ENCODE peak calls at places on chromosome 9, in four cellular contexts. M is astrocyte of the spinal cord, J is right lobe of liver, H is dorsolateral prefrontal cortex. P is an unnamed sample.

GRCh38 chr9:120579139-120579749 is 723 bp downstream of the CDK5RAP2 start:
- DNase-seq in J (no peak), M (no peak), H (no peak), P (no peak)

GRCh38 chr9:112755675-112756074 is 5.1 kb downstream of the SNX30 start:
- DNase-seq in H (no peak), M (no peak), J (no peak), P (no peak)

GRCh38 chr9:86075132-86075807 is 24.1 kb downstream of the GOLM1 start:
- DNase-seq in H (no peak), J (no peak), M (peak), P (no peak)

GRCh38 chr9:88535226-88535931 is 401 bp downstream of the NXNL2 start:
- DNase-seq in M (no peak), J (no peak), H (no peak), P (no peak)

GRCh38 chr9:105119166-105119565 is 125.3 kb upstream of the SLC44A1 start:
- DNase-seq in H (no peak), M (no peak), J (no peak), P (no peak)

GRCh38 chr9:16921855-16922254 is 51.4 kb upstream of the BNC2 start:
- DNase-seq in J (no peak), H (no peak), M (peak), P (peak)

GRCh38 chr9:138083873-138084272 is 206.3 kb downstream of the CACNA1B start:
- DNase-seq in J (peak), H (peak), M (no peak), P (no peak)

GRCh38 chr9:77011973-77012817 is 7.3 kb upstream of the FOXB2 start:
- DNase-seq in M (peak), J (peak), H (peak), P (peak)

GRCh38 chr9:93094294-93095204 is 1.5 kb upstream of the CARD19 start:
- DNase-seq in J (peak), M (no peak), H (peak), P (no peak)

GRCh38 chr9:2214707-2215106 is 199.6 kb downstream of the SMARCA2 start:
- DNase-seq in H (no peak), M (no peak), J (no peak), P (no peak)

GRCh38 chr9:91845839-91846238 is 104.2 kb downstream of the ROR2 start:
- DNase-seq in J (no peak), H (no peak), M (no peak), P (no peak)
- H3K4me3 ChIP-seq in J (no peak), H (no peak), M (no peak), P (no peak)

DNA sequence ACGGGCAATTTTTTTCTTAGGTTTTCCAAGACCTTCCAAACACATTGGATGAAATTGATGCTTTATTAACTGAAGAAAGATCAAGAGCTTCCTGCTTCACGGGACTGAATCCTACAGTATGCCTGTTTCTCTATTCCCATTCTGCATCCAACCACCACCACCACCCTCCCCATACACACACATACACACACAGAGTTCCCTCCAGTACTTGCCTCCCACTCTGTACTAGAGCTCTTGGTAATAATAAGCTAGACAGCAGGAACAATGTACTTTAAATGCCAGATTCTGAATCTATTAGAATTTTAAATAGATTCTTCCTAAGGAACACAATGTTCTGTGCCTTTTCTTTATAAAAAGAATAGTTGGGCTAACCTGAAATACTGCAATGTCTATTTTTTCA is 67.4 kb downstream of the KLF9 start:
- DNase-seq in M (no peak), J (no peak), H (no peak), P (no peak)
- TF ChIP-seq CTCF in M (no peak), J (no peak), H (no peak), P (no peak)

DNA sequence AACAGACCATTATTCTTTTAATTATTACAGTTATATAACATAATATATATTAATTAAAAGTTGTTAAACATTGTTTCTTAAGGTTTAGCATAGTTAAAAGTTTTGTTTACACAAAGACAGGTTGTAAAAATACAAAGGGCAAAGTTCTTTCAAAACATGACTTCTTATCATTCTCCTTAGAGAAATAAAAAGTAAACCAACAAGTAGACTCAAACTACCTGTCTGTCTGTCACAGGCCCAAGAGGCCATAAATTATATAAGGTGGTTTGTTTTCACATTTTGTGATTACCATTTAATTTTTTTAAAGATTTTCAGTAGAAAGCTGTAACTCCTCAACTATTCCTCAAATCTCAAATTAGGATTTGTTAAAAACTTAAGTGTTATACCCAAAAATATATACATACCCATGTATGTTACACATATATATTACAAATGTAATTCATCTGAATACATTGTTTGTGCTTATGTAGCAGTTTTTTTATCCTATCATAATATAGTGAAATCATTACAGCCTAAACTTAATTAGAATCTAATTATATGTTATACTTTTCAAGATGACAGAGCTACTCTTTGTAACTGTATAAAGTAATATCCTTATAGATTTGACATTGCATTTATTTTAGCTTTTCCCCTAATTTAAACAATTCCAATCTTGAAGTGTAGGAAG is 93.8 kb upstream of the GRHPR start:
- DNase-seq in J (no peak), H (no peak), M (no peak), P (no peak)
- H3K4me3 ChIP-seq in J (no peak), H (no peak), M (no peak), P (no peak)

DNA sequence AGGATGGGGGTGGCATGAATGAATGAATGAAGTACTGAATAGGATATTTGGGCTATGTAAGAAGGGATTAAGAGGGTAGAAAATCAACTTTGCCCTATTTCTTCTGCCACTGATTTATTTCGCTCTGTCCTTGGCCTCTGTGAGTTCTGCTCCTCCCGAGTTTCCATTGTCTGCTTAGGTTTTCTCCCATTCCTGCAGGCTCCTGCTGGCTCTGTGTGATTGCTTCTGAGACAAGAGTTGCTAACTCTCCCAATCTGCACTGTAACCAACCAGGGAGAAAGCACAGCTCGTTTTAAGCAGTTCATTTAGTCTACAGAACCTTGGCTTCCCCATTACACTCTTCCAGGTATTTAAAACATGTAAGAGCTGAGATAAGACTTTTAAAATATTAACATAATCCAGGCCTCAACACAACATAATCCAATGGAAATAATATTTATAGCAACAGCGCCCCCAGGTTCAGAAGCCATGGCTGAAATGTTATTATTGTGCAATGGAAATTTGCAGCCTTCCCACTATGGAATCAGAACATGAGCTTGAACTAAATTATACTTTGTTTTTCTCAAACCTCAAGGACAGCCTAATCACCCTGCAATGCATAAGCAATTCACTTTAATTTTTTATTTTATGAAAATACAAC is 203.5 kb downstream of the ERCC6L2 start:
- DNase-seq in H (no peak), M (no peak), J (no peak), P (no peak)
- TF ChIP-seq CTCF in H (no peak), M (no peak), J (no peak), P (peak)

DNA sequence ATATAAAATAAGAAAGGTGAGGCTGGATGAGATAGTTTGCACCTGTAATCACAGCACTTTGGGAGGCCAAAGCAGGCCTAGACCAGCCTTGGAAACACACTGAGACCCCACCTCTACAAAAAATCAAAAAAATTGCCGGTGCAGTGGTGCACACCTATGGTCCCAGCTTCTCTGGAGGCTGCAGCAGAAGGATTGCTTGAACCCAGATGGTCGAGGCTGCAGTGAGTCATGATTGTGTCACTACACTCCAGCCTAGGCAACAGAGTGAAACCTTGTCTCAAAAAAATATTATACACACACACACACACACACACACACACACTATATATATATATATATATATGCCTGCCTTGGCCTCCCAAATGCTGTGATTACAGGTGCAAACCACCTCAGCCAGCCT is 1.3 kb downstream of the SLC35D2 start:
- DNase-seq in M (no peak), J (no peak), H (no peak), P (peak)
- H3K4me3 ChIP-seq in M (no peak), J (no peak), H (peak), P (no peak)

GRCh38 chr9:72333758-72334157 is 31.2 kb downstream of the ZFAND5 start:
- DNase-seq in H (no peak), J (no peak), M (no peak), P (no peak)
- TF ChIP-seq CTCF in H (no peak), J (no peak), M (no peak), P (peak)

DNA sequence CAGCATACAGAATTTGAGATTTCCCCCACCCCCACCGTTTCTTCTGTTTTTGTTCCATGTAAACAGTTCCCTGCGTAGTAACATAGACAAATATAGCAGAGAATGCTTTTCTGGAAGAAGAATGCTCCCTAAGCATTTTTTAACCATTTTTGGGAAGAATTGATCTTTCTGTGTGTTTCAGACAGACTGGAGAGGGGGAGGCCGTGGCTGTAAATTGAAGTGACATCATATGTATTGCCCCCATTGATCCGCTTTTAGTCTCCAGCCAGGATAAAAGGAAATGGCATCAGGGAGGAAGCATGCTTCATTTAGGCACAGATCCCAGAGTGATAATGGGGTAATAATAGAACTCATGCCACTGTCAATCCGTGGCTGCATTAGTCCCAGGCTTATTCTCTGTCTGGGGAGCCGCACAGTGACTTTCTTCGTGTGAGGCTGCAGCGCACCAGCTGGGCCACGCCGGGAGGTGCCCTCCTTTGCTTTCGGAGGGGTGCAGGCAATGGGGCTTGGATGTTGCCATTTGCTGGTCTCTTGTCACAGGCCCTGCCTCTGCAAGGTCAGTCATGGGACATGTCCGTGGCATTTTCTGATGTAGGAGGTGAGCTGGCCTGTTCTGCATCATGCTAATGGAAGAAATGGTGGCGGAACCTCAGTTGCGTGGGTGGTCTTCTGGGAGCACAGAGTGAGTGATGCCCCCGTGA is 261.5 kb downstream of the FANCC start:
- DNase-seq in M (peak), J (no peak), H (no peak), P (peak)
- H3K4me3 ChIP-seq in M (no peak), J (no peak), H (peak), P (no peak)

GRCh38 chr9:128845186-128845931 is 15.8 kb upstream of the SPOUT1 start:
- DNase-seq in J (peak), M (no peak), H (no peak), P (no peak)
- TF ChIP-seq CTCF in J (no peak), M (no peak), H (no peak), P (no peak)

DNA sequence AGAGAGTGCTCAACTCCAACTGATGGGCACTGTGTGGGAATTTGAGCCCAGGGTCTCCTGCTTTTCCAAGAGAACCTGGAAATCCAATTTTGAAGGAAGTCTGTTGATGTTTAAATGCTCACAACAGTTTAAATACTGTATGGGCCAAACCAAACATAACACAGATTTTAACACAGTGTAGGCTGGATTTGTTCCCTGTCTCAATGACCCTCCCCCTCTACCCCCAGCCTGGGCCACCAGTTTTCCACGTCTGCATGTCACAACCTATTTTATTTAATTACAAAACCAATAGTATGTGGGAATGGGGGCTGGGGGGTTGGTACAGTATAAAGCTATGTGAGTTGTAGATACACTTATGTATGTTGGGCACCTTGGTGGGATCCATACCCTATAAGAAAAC is 11.7 kb downstream of the PALM2AKAP2 start:
- DNase-seq in M (no peak), H (no peak), J (no peak), P (no peak)
- H3K4me3 ChIP-seq in M (no peak), H (no peak), J (no peak), P (no peak)